ENCODE peak calls at places on chromosomes 3 and 15, in five cellular contexts. W is T-helper 9 cell; M is immature natural killer cell; N is stimulated activated naive CD8-positive, alpha-beta T cell treated with anti-CD3 and anti-CD28 coated beads, Interleukin-15, Interleukin-2, amounts not matched to agents 100 U/mL and 50 U/mL, for 24 hours; Z is aorta. L is an unnamed sample.

GRCh38 chr15:82043130-82043673 is 2.6 kb downstream of the MEX3B start:
- DNase-seq in N (no peak), W (no peak), M (no peak), Z (no peak), L (no peak)

GRCh38 chr15:67033012-67033411 is 32.4 kb upstream of the SMAD3 start:
- DNase-seq in M (no peak), W (peak), Z (peak), N (peak), L (no peak)

GRCh38 chr15:82044373-82045178 is 1.2 kb downstream of the MEX3B start:
- DNase-seq in Z (peak), W (peak), M (peak), N (peak), L (peak)

GRCh38 chr15:93072011-93072410 is 17.0 kb downstream of the RGMA start:
- DNase-seq in W (no peak), M (no peak), Z (no peak), N (no peak), L (no peak)

GRCh38 chr3:120487079-120487693 is 36.4 kb upstream of the FSTL1 start:
- DNase-seq in W (no peak), M (no peak), Z (no peak), N (no peak), L (no peak)

GRCh38 chr3:43268636-43269035 is 17.7 kb upstream of the SNRK start:
- DNase-seq in M (no peak), Z (no peak), N (no peak), W (no peak), L (peak)

GRCh38 chr15:47987908-47988532 is 132.8 kb upstream of the SLC24A5 start:
- DNase-seq in Z (no peak), W (no peak), M (peak), N (no peak), L (peak)

GRCh38 chr3:135989247-135989646 is 23.7 kb downstream of the PPP2R3A start:
- DNase-seq in N (no peak), M (no peak), Z (no peak), W (no peak), L (no peak)

GRCh38 chr3:194123735-194124134 is 12.2 kb upstream of the HES1 start:
- DNase-seq in W (no peak), N (no peak), M (no peak), Z (no peak), L (no peak)

GRCh38 chr3:79247367-79248103 is 520.3 kb downstream of the ROBO1 start:
- DNase-seq in Z (no peak), M (no peak), N (no peak), W (no peak), L (no peak)

GRCh38 chr3:177875786-177876476 is 660.3 kb upstream of the KCNMB2 start:
- DNase-seq in M (no peak), Z (no peak), N (no peak), W (no peak), L (no peak)

GRCh38 chr3:39937315-39937714 is 127.9 kb downstream of the MYRIP start:
- DNase-seq in Z (no peak), W (no peak), N (no peak), M (no peak), L (no peak)

L was measured in erythroblast.